ENCODE peak calls at places on chromosomes 2 and 18, in four cellular contexts. H, V, I and S are unnamed samples.

GRCh38 chr2:64946737-64947090 is 42.5 kb upstream of the SLC1A4 start:
- DNase-seq in H (no peak), V (no peak), I (no peak), S (no peak)

GRCh38 chr2:175126661-175127060 is 41.3 kb downstream of the ATF2 start:
- DNase-seq in H (no peak), V (no peak), I (no peak), S (no peak)

GRCh38 chr18:33076601-33077000 is 303.8 kb upstream of the KLHL14 start:
- DNase-seq in H (no peak), V (no peak), I (no peak), S (no peak)

GRCh38 chr2:75233965-75234364 is 34.6 kb upstream of the TACR1 start:
- DNase-seq in H (no peak), V (no peak), I (no peak), S (no peak)

GRCh38 chr2:45152691-45153090 is 143.4 kb upstream of the SIX2 start:
- DNase-seq in H (no peak), V (no peak), I (no peak), S (no peak)

GRCh38 chr2:85989288-85989865 is 100.6 kb upstream of the ST3GAL5 start:
- DNase-seq in H (no peak), V (no peak), I (no peak), S (no peak)

GRCh38 chr2:54008439-54008838 is 37.6 kb upstream of the PSME4 start:
- DNase-seq in H (no peak), V (no peak), I (no peak), S (no peak)

GRCh38 chr18:48059363-48060109 is 129.1 kb upstream of the SMAD2 start:
- DNase-seq in H (no peak), V (no peak), I (no peak), S (no peak)

GRCh38 chr2:176999331-176999730 is 213.3 kb upstream of the HNRNPA3 start:
- DNase-seq in H (peak; percentile 1), V (peak; percentile 20), I (no peak), S (no peak)

GRCh38 chr2:83386559-83386958 is 1072.5 kb downstream of the SUCLG1 start:
- DNase-seq in H (no peak), V (no peak), I (no peak), S (no peak)

GRCh38 chr2:183995632-183996031 is 602.7 kb upstream of the ZNF804A start:
- DNase-seq in H (no peak), V (peak; percentile 3), I (no peak), S (no peak)

GRCh38 chr2:176729706-176730569 is 460.7 kb downstream of the MTX2 start:
- DNase-seq in H (peak; percentile 20), V (peak; percentile 6), I (no peak), S (peak; percentile 3)

GRCh38 chr2:147082850-147083522 is 761.8 kb upstream of the ACVR2A start:
- DNase-seq in H (peak; percentile 86), V (peak; percentile 44), I (peak; percentile 20), S (peak; percentile 59)

GRCh38 chr2:141611-142010 is 95.3 kb upstream of the FAM110C start:
- DNase-seq in H (no peak), V (no peak), I (no peak), S (no peak)

GRCh38 chr2:183078163-183078466 is 432 bp upstream of the DUSP19 start:
- DNase-seq in H (no peak), V (no peak), I (no peak), S (peak; percentile 30)

GRCh38 chr18:26540041-26540628 is 8.2 kb downstream of the KCTD1 start:
- DNase-seq in H (no peak), V (peak; percentile 65), I (no peak), S (no peak)

GRCh38 chr2:220614064-220614463 is 958.0 kb downstream of the EPHA4 start:
- DNase-seq in H (no peak), V (no peak), I (no peak), S (no peak)

GRCh38 chr18:34222396-34223163 is 2.1 kb downstream of the NOL4 start:
- DNase-seq in H (no peak), V (peak; percentile 21), I (no peak), S (no peak)

GRCh38 chr18:77000527-77000926 is 132.1 kb downstream of the MBP start:
- DNase-seq in H (peak; percentile 46), V (peak; percentile 34), I (peak; percentile 56), S (peak; percentile 57)

GRCh38 chr2:102439065-102439695 is 16.2 kb downstream of the IL18RAP start:
- DNase-seq in H (peak; percentile 71), V (peak; percentile 36), I (no peak), S (no peak)

GRCh38 chr2:60317831-60318230 is 235.6 kb downstream of the BCL11A start:
- DNase-seq in H (no peak), V (no peak), I (no peak), S (no peak)

GRCh38 chr18:74963820-74964446 is 245.0 kb downstream of the PTGR3 start:
- DNase-seq in H (peak; percentile 76), V (peak; percentile 49), I (no peak), S (peak; percentile 10)

GRCh38 chr2:195613922-195614321 is 43.1 kb upstream of the SLC39A10 start:
- DNase-seq in H (peak; percentile 77), V (peak; percentile 88), I (no peak), S (no peak)

GRCh38 chr2:48699377-48699951 is 56.1 kb downstream of the LHCGR start:
- DNase-seq in H (peak; percentile 17), V (peak; percentile 79), I (no peak), S (no peak)

GRCh38 chr2:222320441-222321395 is 21.9 kb upstream of the PAX3 start:
- DNase-seq in H (no peak), V (peak; percentile 23), I (no peak), S (no peak)

GRCh38 chr2:94979406-94980375 is 45.8 kb upstream of the MAL start:
- DNase-seq in H (no peak), V (no peak), I (no peak), S (no peak)

GRCh38 chr2:5661362-5661761 is 30.8 kb upstream of the SOX11 start:
- DNase-seq in H (no peak), V (no peak), I (no peak), S (no peak)

GRCh38 chr2:9844036-9844483 is 786 bp downstream of the TAF1B start:
- DNase-seq in H (peak; percentile 59), V (no peak), I (no peak), S (no peak)

GRCh38 chr2:46147626-46148368 is 149.4 kb upstream of the EPAS1 start:
- DNase-seq in H (no peak), V (no peak), I (no peak), S (no peak)

GRCh38 chr18:58024139-58024538 is 19.9 kb upstream of the NEDD4L start:
- DNase-seq in H (no peak), V (no peak), I (no peak), S (no peak)

GRCh38 chr2:66457545-66457944 is 22.6 kb downstream of the MEIS1 start:
- DNase-seq in H (no peak), V (no peak), I (no peak), S (no peak)

GRCh38 chr2:68739261-68740183 is 4.9 kb downstream of the ARHGAP25 start:
- DNase-seq in H (no peak), V (no peak), I (no peak), S (no peak)

GRCh38 chr18:8493141-8493540 is 116.1 kb upstream of the RAB12 start:
- DNase-seq in H (no peak), V (no peak), I (no peak), S (no peak)

GRCh38 chr2:170465241-170465640 is 249.9 kb upstream of the SP5 start:
- DNase-seq in H (peak; percentile 34), V (peak; percentile 67), I (no peak), S (no peak)

GRCh38 chr2:45435316-45435715 is 175.8 kb downstream of the SRBD1 start:
- DNase-seq in H (peak; percentile 43), V (peak; percentile 51), I (no peak), S (no peak)

GRCh38 chr2:8805278-8806045 is 32.0 kb downstream of the KIDINS220 start:
- DNase-seq in H (no peak), V (no peak), I (no peak), S (no peak)

GRCh38 chr2:174062934-174063333 is 97.8 kb upstream of the SP3 start:
- DNase-seq in H (peak; percentile 32), V (no peak), I (no peak), S (no peak)

GRCh38 chr2:38415761-38416291 is 38.8 kb upstream of the ATL2 start:
- DNase-seq in H (no peak), V (no peak), I (no peak), S (no peak)

GRCh38 chr2:99600929-99601680 is 111.3 kb upstream of the REV1 start:
- DNase-seq in H (no peak), V (peak; percentile 48), I (no peak), S (no peak)